ENCODE peak calls at places on chromosomes 4 and X, in four cellular contexts. B, S, R and M are unnamed samples.

GRCh38 chr4:22962186-22962786 is 269.5 kb downstream of the GBA3 start:
- DNase-seq in S (peak), R (no peak), B (no peak), M (peak)

GRCh38 chr4:74428278-74428677 is 16.7 kb upstream of the AREG start:
- DNase-seq in B (no peak), S (no peak), R (no peak), M (no peak)

GRCh38 chrX:96407043-96407442 is 277.6 kb upstream of the DIAPH2 start:
- DNase-seq in S (no peak), R (peak), B (no peak), M (no peak)

GRCh38 chr4:1578968-1579833 is 104.9 kb downstream of the FAM53A start:
- DNase-seq in B (no peak), R (peak), S (no peak), M (peak)

GRCh38 chr4:138090145-138090917 is 151.8 kb downstream of the SLC7A11 start:
- DNase-seq in B (peak), R (no peak), S (peak), M (peak)

GRCh38 chr4:102500371-102501175 is 586 bp upstream of the NFKB1 start:
- DNase-seq in R (peak), B (peak), S (no peak), M (peak)

GRCh38 chr4:7842384-7843279 is 97.0 kb downstream of the AFAP1 start:
- DNase-seq in B (no peak), R (peak), S (no peak), M (peak)

GRCh38 chr4:122679317-122679716 is 53.2 kb upstream of the BBS12 start:
- DNase-seq in B (no peak), R (no peak), S (no peak), M (no peak)

GRCh38 chr4:141425124-141425523 is 204.4 kb downstream of the ZNF330 start:
- DNase-seq in B (no peak), R (no peak), S (no peak), M (peak)

GRCh38 chr4:10403633-10404445 is 53.4 kb downstream of the ZNF518B start:
- DNase-seq in S (no peak), B (peak), R (no peak), M (peak)

GRCh38 chr4:148289740-148290139 is 152.5 kb downstream of the NR3C2 start:
- DNase-seq in B (no peak), R (no peak), S (no peak), M (no peak)